ENCODE peak calls at places on chromosomes 2 and 18, in ten cellular contexts. M, R, J, Q, C, T, S, G, E and P are unnamed samples.

GRCh38 chr2:23520256-23520655 is 135.3 kb downstream of the KLHL29 start:
- DNase-seq in C (no peak), R (no peak), J (no peak), M (no peak), E (no peak), G (no peak), Q (no peak), S (peak), T (no peak), P (no peak)

GRCh38 chr2:14199040-14199439 is 433.5 kb upstream of the LRATD1 start:
- DNase-seq in R (no peak), G (no peak), M (no peak), E (no peak), T (no peak), C (no peak), S (no peak), J (no peak), Q (no peak), P (no peak)

GRCh38 chr2:179125404-179125803 is 75.5 kb upstream of the CCDC141 start:
- DNase-seq in Q (no peak), C (no peak), M (no peak), R (no peak), S (no peak), T (no peak), G (no peak), E (no peak), J (no peak), P (no peak)

GRCh38 chr2:45892236-45892701 is 240.8 kb downstream of the PRKCE start:
- DNase-seq in J (no peak), S (no peak), M (no peak), E (no peak), R (no peak), Q (no peak), T (no peak), G (no peak), C (no peak), P (peak)

GRCh38 chr2:96138146-96139145 is at the start of gene ASTL:
- DNase-seq in R (no peak), M (peak), T (no peak), S (peak), C (peak), Q (no peak), J (no peak), G (no peak), E (no peak), P (peak)

GRCh38 chr2:235048549-235048948 is 96.7 kb downstream of the SH3BP4 start:
- DNase-seq in E (no peak), Q (peak), J (no peak), C (no peak), M (no peak), G (no peak), S (peak), R (no peak), T (no peak), P (no peak)

GRCh38 chr18:70288171-70288850 is 534 bp upstream of the SOCS6 start:
- DNase-seq in C (no peak), T (no peak), S (peak), E (no peak), M (no peak), Q (peak), G (no peak), J (no peak), R (no peak), P (peak)

GRCh38 chr2:149686677-149687427 is 99.3 kb upstream of the MMADHC start:
- DNase-seq in E (no peak), Q (no peak), S (no peak), G (no peak), R (no peak), M (no peak), C (no peak), T (no peak), J (no peak), P (no peak)

GRCh38 chr2:236176417-236176816 is 8.2 kb upstream of the GBX2 start:
- DNase-seq in G (no peak), S (no peak), T (no peak), C (no peak), R (no peak), J (no peak), E (no peak), Q (no peak), M (no peak), P (peak)

GRCh38 chr2:5926896-5927512 is 234.8 kb downstream of the SOX11 start:
- DNase-seq in G (no peak), Q (no peak), C (no peak), R (no peak), E (no peak), T (no peak), J (no peak), S (no peak), M (no peak), P (no peak)

GRCh38 chr2:33395660-33396249 is 80.7 kb upstream of the RASGRP3 start:
- DNase-seq in E (no peak), T (no peak), R (no peak), Q (no peak), C (peak), G (no peak), S (peak), J (peak), M (peak), P (no peak)

GRCh38 chr2:46351388-46352141 is 54.4 kb downstream of the EPAS1 start:
- DNase-seq in C (no peak), M (peak), S (no peak), J (peak), T (peak), G (no peak), E (no peak), Q (no peak), R (no peak), P (no peak)

GRCh38 chr18:9992300-9992987 is 78.6 kb downstream of the VAPA start:
- DNase-seq in J (no peak), M (no peak), E (no peak), Q (no peak), T (no peak), S (no peak), C (no peak), G (no peak), R (no peak), P (no peak)